ENCODE peak calls at places on chromosomes 12 and 14, in nine cellular contexts. G is heart right ventricle; I is CMK; K is amygdala; H is effector memory CD4-positive, alpha-beta T cell; T is AG08395; D is HT1080; Z is Karpas-422; V is CD4-positive, CD25-positive, alpha-beta regulatory T cell. F is an unnamed sample.

GRCh38 chr12:53219116-53219955 is 12.3 kb upstream of the ITGB7 start:
- DNase-seq in I (no peak), D (no peak), H (peak; percentile 26), Z (peak; percentile 58), T (no peak), G (peak; percentile 61), V (peak; percentile 44), K (no peak), F (peak; percentile 47)

GRCh38 chr14:71952381-71953363 is 20.4 kb downstream of the RGS6 start:
- DNase-seq in I (no peak), G (no peak), H (no peak), V (no peak), Z (no peak), D (no peak), T (no peak), K (no peak), F (no peak)

GRCh38 chr14:79661762-79662161 is 549.5 kb downstream of the DIO2 start:
- DNase-seq in Z (no peak), G (no peak), T (no peak), V (no peak), H (no peak), I (no peak), D (peak; percentile 58), K (no peak), F (no peak)

GRCh38 chr14:68718033-68718725 is 74.7 kb downstream of the ZFP36L1 start:
- DNase-seq in V (no peak), K (no peak), G (no peak), T (no peak), H (no peak), D (no peak), Z (peak; percentile 73), I (no peak), F (no peak)

GRCh38 chr12:125357561-125357960 is 292.3 kb downstream of the AACS start:
- DNase-seq in G (no peak), K (no peak), V (no peak), Z (no peak), D (no peak), T (no peak), H (no peak), I (no peak), F (no peak)

GRCh38 chr14:23358042-23358441 is 5.4 kb upstream of the SLC22A17 start:
- DNase-seq in I (no peak), K (no peak), G (no peak), H (no peak), T (no peak), D (no peak), Z (peak; percentile 44), V (no peak), F (no peak)

GRCh38 chr12:38931461-38931860 is 26.1 kb upstream of the CPNE8 start:
- DNase-seq in Z (no peak), G (no peak), K (no peak), I (no peak), T (no peak), D (no peak), H (no peak), V (no peak), F (no peak)

GRCh38 chr14:64253672-64254071 is 40.5 kb downstream of the ESR2 start:
- DNase-seq in D (peak; percentile 74), H (no peak), Z (no peak), V (no peak), G (no peak), K (no peak), T (no peak), I (no peak), F (peak; percentile 48)

GRCh38 chr14:98293527-98293926 is 978.5 kb downstream of the BCL11B start:
- DNase-seq in Z (no peak), K (no peak), D (peak; percentile 19), V (no peak), T (peak; percentile 13), H (no peak), I (no peak), G (no peak), F (peak; percentile 71)

GRCh38 chr12:50581226-50582184 is 76.7 kb downstream of the DIP2B start:
- DNase-seq in I (no peak), H (no peak), G (no peak), T (peak; percentile 64), K (no peak), V (no peak), Z (no peak), D (peak; percentile 71), F (peak; percentile 52)

GRCh38 chr12:62719027-62719426 is 215.9 kb downstream of the PPM1H start:
- DNase-seq in H (no peak), G (no peak), T (no peak), Z (no peak), D (no peak), V (no peak), K (no peak), I (no peak), F (no peak)

GRCh38 chr12:67928621-67929369 is 60.5 kb upstream of the IFNG-AS1 start:
- DNase-seq in D (no peak), K (no peak), V (no peak), Z (no peak), I (no peak), T (no peak), G (no peak), H (no peak), F (no peak)

GRCh38 chr14:65211341-65211987 is 109.1 kb upstream of the MAX start:
- DNase-seq in I (no peak), H (no peak), Z (no peak), T (peak; percentile 38), K (no peak), D (peak; percentile 74), V (no peak), G (no peak), F (peak; percentile 78)

GRCh38 chr14:41051801-41052200 is 554.9 kb upstream of the LRFN5 start:
- DNase-seq in D (no peak), T (no peak), G (no peak), K (no peak), Z (no peak), V (no peak), H (no peak), I (no peak), F (no peak)

GRCh38 chr14:77641207-77641533 is 24.7 kb upstream of the SPTLC2 start:
- DNase-seq in T (no peak), H (no peak), V (no peak), D (no peak), I (no peak), G (no peak), K (no peak), Z (peak; percentile 67), F (no peak)

GRCh38 chr14:68781161-68782021 is 11.5 kb downstream of the ZFP36L1 start:
- DNase-seq in I (no peak), D (no peak), Z (no peak), V (peak; percentile 84), H (peak; percentile 65), G (no peak), T (no peak), K (no peak), F (no peak)

GRCh38 chr12:118680361-118680963 is 300.9 kb upstream of the SRRM4 start:
- DNase-seq in H (no peak), G (no peak), I (peak; percentile 25), D (peak; percentile 5), K (no peak), Z (peak; percentile 42), V (no peak), T (no peak), F (no peak)

GRCh38 chr12:80576641-80577418 is 130.6 kb upstream of the MYF6 start:
- DNase-seq in I (no peak), K (no peak), H (no peak), G (no peak), V (no peak), T (no peak), Z (no peak), D (no peak), F (no peak)

GRCh38 chr12:26340649-26341048 is 145.3 kb downstream of the SSPN start:
- DNase-seq in I (peak; percentile 20), H (no peak), Z (no peak), G (no peak), D (no peak), K (no peak), T (no peak), V (no peak), F (no peak)